ENCODE peak calls at places on chromosomes 7 and 10, in four cellular contexts. F, G, P and A are unnamed samples.

GRCh38 chr10:6516277-6516676 is 63.8 kb downstream of the PRKCQ start:
- DNase-seq in F (no peak), G (no peak), P (no peak), A (no peak)

GRCh38 chr10:88974012-88974411 is 16.6 kb upstream of the FAS start:
- DNase-seq in F (no peak), G (no peak), P (no peak), A (no peak)

GRCh38 chr7:151117565-151117964 is 31.3 kb downstream of the AGAP3 start:
- DNase-seq in F (peak), G (no peak), P (no peak), A (no peak)

GRCh38 chr7:51316666-51317581 is at the start of gene COBL:
- DNase-seq in F (no peak), G (peak), P (peak), A (peak)

GRCh38 chr7:50727072-50727471 is 55.6 kb downstream of the GRB10 start:
- DNase-seq in F (no peak), G (no peak), P (no peak), A (no peak)

GRCh38 chr7:91242097-91242846 is 22.0 kb upstream of the FZD1 start:
- DNase-seq in F (no peak), G (no peak), P (no peak), A (no peak)

GRCh38 chr10:118662228-118663035 is 67.0 kb upstream of the PRLHR start:
- DNase-seq in F (no peak), G (no peak), P (no peak), A (no peak)

GRCh38 chr7:132882714-132883428 is 199.0 kb downstream of the CHCHD3 start:
- DNase-seq in F (no peak), G (no peak), P (no peak), A (no peak)

GRCh38 chr10:51950996-51951392 is 251.6 kb upstream of the CSTF2T start:
- DNase-seq in F (no peak), G (no peak), P (no peak), A (no peak)

GRCh38 chr7:756231-756927 is 29.3 kb upstream of the PRKAR1B start:
- DNase-seq in F (no peak), G (no peak), P (no peak), A (no peak)

GRCh38 chr7:127578036-127578684 is 7.2 kb downstream of the GCC1 start:
- DNase-seq in F (no peak), G (no peak), P (no peak), A (no peak)

GRCh38 chr7:5083291-5083690 is 37.6 kb downstream of the RBAK start:
- DNase-seq in F (no peak), G (no peak), P (no peak), A (no peak)

GRCh38 chr10:29877798-29878491 is 181.4 kb downstream of the JCAD start:
- DNase-seq in F (no peak), G (no peak), P (no peak), A (no peak)

GRCh38 chr7:101814996-101815825 is 2.2 kb upstream of the CUX1 start:
- DNase-seq in F (peak), G (peak), P (no peak), A (peak)

GRCh38 chr10:27621441-27621840 is 117.3 kb downstream of the RAB18 start:
- DNase-seq in F (no peak), G (no peak), P (no peak), A (no peak)

GRCh38 chr7:36309301-36309700 is 80.4 kb upstream of the ANLN start:
- DNase-seq in F (no peak), G (peak), P (no peak), A (no peak)

GRCh38 chr10:12705943-12706342 is 295.6 kb downstream of the CCDC3 start:
- DNase-seq in F (no peak), G (no peak), P (no peak), A (no peak)

GRCh38 chr7:133253522-133253882 is 624 bp downstream of the EXOC4 start:
- DNase-seq in F (peak), G (no peak), P (peak), A (no peak)

GRCh38 chr10:3432089-3432488 is 259.5 kb upstream of the PITRM1 start:
- DNase-seq in F (no peak), G (no peak), P (no peak), A (no peak)

GRCh38 chr10:71783917-71784678 is 10.8 kb upstream of the VSIR start:
- DNase-seq in F (no peak), G (no peak), P (no peak), A (no peak)